ENCODE peak calls at places on chromosomes 3 and 15, in six cellular contexts. D, I, E, V, Y and J are unnamed samples.

GRCh38 chr3:127822166-127822835 is at the start of gene MGLL:
- DNase-seq in D (no peak), I (no peak), E (peak; percentile 49), V (no peak), Y (no peak), J (no peak)

GRCh38 chr3:184769771-184770170 is 42.2 kb upstream of the VPS8 start:
- DNase-seq in D (no peak), I (no peak), E (no peak), V (no peak), Y (no peak), J (no peak)

GRCh38 chr3:126784254-126784653 is 80.2 kb downstream of the CHCHD6 start:
- DNase-seq in D (no peak), I (no peak), E (no peak), V (no peak), Y (no peak), J (no peak)

GRCh38 chr3:18410205-18410604 is 14.9 kb downstream of the SATB1 start:
- DNase-seq in D (no peak), I (no peak), E (no peak), V (no peak), Y (no peak), J (no peak)

GRCh38 chr3:112687214-112687613 is 46.3 kb upstream of the CCDC80 start:
- DNase-seq in D (no peak), I (no peak), E (no peak), V (no peak), Y (no peak), J (no peak)

GRCh38 chr3:173891272-173892100 is 493.9 kb downstream of the NLGN1 start:
- DNase-seq in D (no peak), I (no peak), E (no peak), V (no peak), Y (no peak), J (no peak)

GRCh38 chr3:139935071-139935865 is at the start of gene CLSTN2:
- DNase-seq in D (no peak), I (peak; percentile 48), E (peak; percentile 79), V (no peak), Y (peak; percentile 81), J (peak; percentile 75)

GRCh38 chr3:66497288-66497972 is 3.4 kb downstream of the LRIG1 start:
- DNase-seq in D (no peak), I (no peak), E (no peak), V (no peak), Y (no peak), J (no peak)

GRCh38 chr3:11438636-11439035 is 166.4 kb downstream of the ATG7 start:
- DNase-seq in D (no peak), I (no peak), E (no peak), V (no peak), Y (no peak), J (no peak)

GRCh38 chr3:117435481-117435880 is 725.9 kb downstream of the TUSC7 start:
- DNase-seq in D (no peak), I (no peak), E (no peak), V (no peak), Y (no peak), J (no peak)

GRCh38 chr3:134822065-134822464 is 27.0 kb downstream of the EPHB1 start:
- DNase-seq in D (no peak), I (no peak), E (no peak), V (no peak), Y (no peak), J (no peak)

GRCh38 chr15:76059320-76060097 is at the start of gene TMEM266:
- DNase-seq in D (no peak), I (no peak), E (peak; percentile 39), V (no peak), Y (peak; percentile 6), J (peak; percentile 64)

GRCh38 chr15:83115410-83115809 is 8.0 kb downstream of the TM6SF1 start:
- DNase-seq in D (no peak), I (no peak), E (no peak), V (no peak), Y (no peak), J (no peak)

GRCh38 chr3:131036986-131037385 is 10.3 kb downstream of the NEK11 start:
- DNase-seq in D (no peak), I (no peak), E (no peak), V (no peak), Y (no peak), J (no peak)

GRCh38 chr3:17469954-17470353 is 272.5 kb downstream of the TBC1D5 start:
- DNase-seq in D (no peak), I (no peak), E (no peak), V (no peak), Y (no peak), J (no peak)

GRCh38 chr15:77869021-77869895 is 208.3 kb downstream of the TBC1D2B start:
- DNase-seq in D (no peak), I (no peak), E (peak; percentile 3), V (no peak), Y (no peak), J (no peak)

GRCh38 chr3:58124387-58124786 is 86.4 kb downstream of the DNASE1L3 start:
- DNase-seq in D (no peak), I (no peak), E (no peak), V (no peak), Y (no peak), J (no peak)

GRCh38 chr3:150216866-150217600 is 191.1 kb upstream of the TSC22D2 start:
- DNase-seq in D (no peak), I (no peak), E (no peak), V (no peak), Y (no peak), J (no peak)

GRCh38 chr3:194871864-194872668 is 186.4 kb downstream of the FAM43A start:
- DNase-seq in D (peak; percentile 39), I (no peak), E (no peak), V (no peak), Y (no peak), J (no peak)

GRCh38 chr3:194328080-194328571 is 23.0 kb downstream of the CPN2 start:
- DNase-seq in D (no peak), I (no peak), E (no peak), V (no peak), Y (no peak), J (no peak)

GRCh38 chr3:122365073-122365472 is 18.0 kb downstream of the MIX23 start:
- DNase-seq in D (no peak), I (no peak), E (no peak), V (no peak), Y (no peak), J (no peak)

GRCh38 chr15:36024066-36024465 is 478.1 kb upstream of the DPH6 start:
- DNase-seq in D (no peak), I (no peak), E (peak; percentile 23), V (no peak), Y (no peak), J (no peak)

GRCh38 chr3:122921791-122922651 is 105.5 kb downstream of the SEMA5B start:
- DNase-seq in D (no peak), I (no peak), E (no peak), V (no peak), Y (no peak), J (no peak)

GRCh38 chr3:114078126-114078525 is 21.6 kb downstream of the QTRT2 start:
- DNase-seq in D (peak; percentile 9), I (no peak), E (no peak), V (no peak), Y (no peak), J (no peak)

GRCh38 chr3:5227812-5228211 is 40.3 kb downstream of the EDEM1 start:
- DNase-seq in D (no peak), I (no peak), E (no peak), V (no peak), Y (no peak), J (no peak)

GRCh38 chr15:62783303-62783957 is 259.1 kb upstream of the TPM1 start:
- DNase-seq in D (no peak), I (no peak), E (no peak), V (no peak), Y (no peak), J (no peak)

GRCh38 chr3:51642462-51642861 is 28.6 kb upstream of the TEX264 start:
- DNase-seq in D (no peak), I (no peak), E (no peak), V (no peak), Y (no peak), J (no peak)

GRCh38 chr3:53255775-53256703 is at the start of gene TKT:
- DNase-seq in D (peak; percentile 31), I (peak; percentile 58), E (peak; percentile 91), V (peak; percentile 77), Y (peak; percentile 42), J (peak; percentile 86)

GRCh38 chr3:38115645-38116427 is 21.1 kb downstream of the ACAA1 start:
- DNase-seq in D (no peak), I (no peak), E (no peak), V (no peak), Y (no peak), J (no peak)

GRCh38 chr15:36407647-36408046 is 171.8 kb upstream of the CDIN1 start:
- DNase-seq in D (peak; percentile 56), I (no peak), E (no peak), V (no peak), Y (no peak), J (no peak)

GRCh38 chr15:98966036-98966787 is 41.4 kb downstream of the PGPEP1L start:
- DNase-seq in D (no peak), I (no peak), E (no peak), V (no peak), Y (no peak), J (no peak)

GRCh38 chr15:79283252-79284048 is 928 bp downstream of the ANKRD34C start:
- DNase-seq in D (no peak), I (peak; percentile 2), E (peak; percentile 35), V (peak; percentile 22), Y (no peak), J (peak; percentile 43)

GRCh38 chr3:169573129-169573528 is 90.4 kb downstream of the MECOM start:
- DNase-seq in D (no peak), I (no peak), E (no peak), V (no peak), Y (no peak), J (no peak)

GRCh38 chr3:7518471-7518870 is 657.6 kb downstream of the GRM7 start:
- DNase-seq in D (no peak), I (no peak), E (no peak), V (no peak), Y (no peak), J (peak; percentile 19)

GRCh38 chr3:112394008-112394616 is 61.2 kb downstream of the CD200 start:
- DNase-seq in D (no peak), I (no peak), E (no peak), V (no peak), Y (no peak), J (no peak)

GRCh38 chr15:57540736-57541135 is 51.0 kb upstream of the MYZAP start:
- DNase-seq in D (no peak), I (no peak), E (no peak), V (no peak), Y (no peak), J (no peak)

GRCh38 chr15:51223771-51224229 is 114.6 kb downstream of the CYP19A1 start:
- DNase-seq in D (peak; percentile 67), I (no peak), E (no peak), V (no peak), Y (no peak), J (no peak)

GRCh38 chr3:23051240-23052140 is 151.6 kb upstream of the UBE2E2 start:
- DNase-seq in D (no peak), I (no peak), E (no peak), V (no peak), Y (no peak), J (no peak)